ENCODE peak calls at places on chromosomes 12 and 14, in six cellular contexts. L is HT1080, Q is foreskin fibroblast, V is Right ventricle myocardium superior, R is epithelial cell of prostate, K is non-pigmented ciliary epithelial cell. X is an unnamed sample.
A peak's percentile ranks its signal among the peaks of the same experiment; 100 is the strongest.

GRCh38 chr12:28611115-28611435 is 420.8 kb downstream of the CCDC91 start:
- DNase-seq in L (peak; percentile 69), Q (peak; percentile 90), V (no peak), R (peak; percentile 58), K (peak; percentile 89), X (peak; percentile 88)

GRCh38 chr12:78209851-78210493 is 379.3 kb downstream of the NAV3 start:
- DNase-seq in L (no peak), Q (peak; percentile 82), V (peak; percentile 48), R (no peak), K (no peak), X (peak; percentile 95)

GRCh38 chr12:851913-852312 is 97.6 kb downstream of the RAD52 start:
- DNase-seq in L (peak; percentile 63), Q (peak; percentile 82), V (no peak), R (no peak), K (no peak), X (peak; percentile 37)

GRCh38 chr14:50714452-50715073 is 46.5 kb upstream of the SAV1 start:
- DNase-seq in L (peak; percentile 36), Q (peak; percentile 74), V (no peak), R (no peak), K (no peak), X (peak; percentile 8)

GRCh38 chr12:28164644-28165313 is 25.5 kb upstream of the CCDC91 start:
- DNase-seq in L (no peak), Q (no peak), V (no peak), R (no peak), K (no peak), X (no peak)

GRCh38 chr14:73142216-73142615 is 5.9 kb downstream of the PSEN1 start:
- DNase-seq in L (no peak), Q (no peak), V (no peak), R (no peak), K (no peak), X (no peak)

GRCh38 chr12:14314801-14315200 is 50.7 kb upstream of the ATF7IP start:
- DNase-seq in L (no peak), Q (no peak), V (no peak), R (no peak), K (no peak), X (no peak)

GRCh38 chr14:42110167-42110566 is 503.5 kb downstream of the LRFN5 start:
- DNase-seq in L (peak; percentile 66), Q (peak; percentile 83), V (no peak), R (no peak), K (peak; percentile 9), X (peak; percentile 47)

GRCh38 chr12:88310666-88311065 is 168.6 kb downstream of the TMTC3 start:
- DNase-seq in L (no peak), Q (no peak), V (peak; percentile 42), R (no peak), K (no peak), X (no peak)

GRCh38 chr14:48983355-48983888 is 602.8 kb downstream of the RPS29 start:
- DNase-seq in L (no peak), Q (no peak), V (no peak), R (no peak), K (no peak), X (no peak)

X was measured in skeletal muscle cell.